ENCODE peak calls at places on chromosomes 6 and 20, in five cellular contexts. M is HepG2, U is IMR-90, K is GM12878, A is K562. J is an unnamed sample.

GRCh38 chr6:45836984-45837383 is 178.7 kb downstream of the CLIC5 start:
- DNase-seq in M (no peak), U (no peak), K (no peak), A (no peak), J (no peak)

GRCh38 chr20:370977-371754 is 9.4 kb upstream of the TRIB3 start:
- DNase-seq in M (peak; percentile 63), U (no peak), K (no peak), A (peak; percentile 82), J (no peak)

GRCh38 chr6:5028921-5029320 is 25.1 kb upstream of the RPP40 start:
- DNase-seq in M (peak; percentile 36), U (no peak), K (no peak), A (no peak), J (no peak)

GRCh38 chr6:113654396-113654795 is 202.7 kb upstream of the MARCKS start:
- DNase-seq in M (no peak), U (peak; percentile 30), K (no peak), A (no peak), J (no peak)

GRCh38 chr20:1391640-1392442 is 1.0 kb downstream of the FKBP1A start:
- DNase-seq in M (no peak), U (peak; percentile 43), K (no peak), A (peak; percentile 46), J (peak; percentile 38)

GRCh38 chr6:157605484-157605883 is 217.6 kb upstream of the SNX9 start:
- DNase-seq in M (no peak), U (no peak), K (no peak), A (no peak), J (no peak)

GRCh38 chr20:6829510-6830116 is 62.1 kb downstream of the BMP2 start:
- DNase-seq in M (peak; percentile 29), U (peak; percentile 1), K (no peak), A (no peak), J (no peak)

GRCh38 chr6:33248643-33248931 is 23.1 kb downstream of the VPS52 start:
- DNase-seq in M (no peak), U (no peak), K (no peak), A (no peak), J (no peak)

GRCh38 chr6:23180504-23181293 is 611.3 kb downstream of the HDGFL1 start:
- DNase-seq in M (no peak), U (peak; percentile 90), K (no peak), A (no peak), J (peak; percentile 64)

GRCh38 chr20:23340524-23340923 is 10.1 kb upstream of the NXT1 start:
- DNase-seq in M (peak; percentile 77), U (peak; percentile 69), K (no peak), A (peak; percentile 77), J (peak; percentile 67)
- TF ChIP-seq RFX5 in M (no peak), U (no peak), K (no peak), A (no peak), J (no peak)

DNA sequence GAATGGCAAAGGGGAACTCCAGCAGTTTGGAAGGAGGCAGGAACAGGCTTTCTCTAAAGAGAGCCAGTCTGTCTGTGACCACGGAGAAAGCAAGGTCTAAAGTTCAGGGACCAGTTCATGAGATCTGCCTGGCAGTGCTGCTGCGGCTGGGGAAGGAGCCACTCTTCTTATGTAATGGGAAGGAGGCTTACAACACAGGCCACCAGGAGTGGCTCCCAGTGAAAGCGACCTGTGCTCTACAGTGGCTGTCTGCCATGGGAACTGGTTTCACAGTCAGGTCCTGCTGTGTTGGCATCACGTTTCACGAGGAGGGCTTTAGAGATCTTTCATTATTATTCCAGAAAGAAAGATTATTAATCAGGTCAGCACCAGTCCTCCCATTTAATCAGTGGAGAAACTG is 291.9 kb upstream of the PRDM1 start:
- DNase-seq in M (peak; percentile 35), U (no peak), K (no peak), A (no peak), J (no peak)
- TF ChIP-seq MXI1 in M (no peak), U (no peak), K (no peak), A (no peak), J (no peak)

GRCh38 chr6:25193147-25193864 is 85.9 kb upstream of the CARMIL1 start:
- DNase-seq in M (no peak), U (peak; percentile 95), K (no peak), A (no peak), J (no peak)
- TF ChIP-seq SMC3 in M (no peak), U (no peak), K (no peak), A (no peak), J (no peak)

GRCh38 chr6:130367767-130368166 is 1.9 kb downstream of the TMEM200A start:
- DNase-seq in M (no peak), U (no peak), K (no peak), A (no peak), J (no peak)

GRCh38 chr6:130366011-130366963 is at the start of gene TMEM200A:
- DNase-seq in M (no peak), U (peak; percentile 51), K (no peak), A (no peak), J (peak; percentile 48)

GRCh38 chr6:130362128-130362527 is 3.7 kb upstream of the TMEM200A start:
- DNase-seq in M (peak; percentile 25), U (no peak), K (no peak), A (peak; percentile 31), J (no peak)

GRCh38 chr6:130364224-130364780 is 1.5 kb upstream of the TMEM200A start:
- DNase-seq in M (no peak), U (no peak), K (no peak), A (no peak), J (no peak)

GRCh38 chr6:130365166-130366010 is 429 bp upstream of the TMEM200A start:
- DNase-seq in M (peak; percentile 40), U (peak; percentile 70), K (no peak), A (peak; percentile 51), J (peak; percentile 84)
- TF ChIP-seq RFX5 in M (no peak), U (no peak), K (no peak), A (no peak), J (no peak)

GRCh38 chr6:37321101-37321500 is 32.7 kb upstream of the RNF8 start:
- DNase-seq in M (no peak), U (no peak), K (no peak), A (no peak), J (no peak)
- TF ChIP-seq MXI1 in M (no peak), U (no peak), K (no peak), A (no peak), J (no peak)

DNA sequence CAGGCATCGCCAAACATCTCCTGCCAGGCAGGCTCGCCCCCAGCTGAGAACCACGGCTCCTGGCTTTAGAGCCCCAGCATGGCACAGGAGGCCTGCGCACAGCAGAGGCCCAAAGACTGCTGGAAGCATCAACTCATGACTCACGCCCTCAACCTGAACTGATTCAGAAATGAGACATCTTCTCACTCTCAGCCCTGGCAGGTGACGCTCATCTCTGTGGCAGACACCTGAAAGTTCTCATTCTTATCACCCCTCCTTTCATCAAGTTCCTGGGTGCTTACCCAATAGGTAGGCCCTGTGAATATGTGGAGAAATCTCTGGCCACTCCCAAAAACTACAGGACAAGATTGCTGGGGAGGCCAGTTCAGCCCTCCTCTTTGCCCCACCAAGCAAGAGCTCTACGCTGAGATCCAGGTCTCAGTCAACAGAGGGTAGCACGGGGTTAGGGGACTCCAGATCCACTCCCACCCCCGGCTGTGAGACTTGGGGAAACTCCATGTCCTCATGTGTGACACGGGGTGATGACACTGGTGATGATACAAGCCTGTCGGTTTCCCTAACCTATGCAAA is 11.3 kb downstream of the NFATC2 start:
- DNase-seq in M (no peak), U (peak; percentile 36), K (no peak), A (no peak), J (no peak)
- TF ChIP-seq SMC3 in M (no peak), U (no peak), K (no peak), A (no peak), J (no peak)

GRCh38 chr6:101445527-101445926 is 52.0 kb downstream of the GRIK2 start:
- DNase-seq in M (peak; percentile 1), U (peak; percentile 89), K (no peak), A (no peak), J (no peak)
- TF ChIP-seq RFX5 in M (no peak), U (no peak), K (no peak), A (no peak), J (no peak)